ENCODE peak calls at places on chromosomes 1 and 21, in seven cellular contexts. O, F, A, L, H, R and I are unnamed samples.

GRCh38 chr1:91166106-91166712 is 144.4 kb upstream of the ZNF644 start:
- DNase-seq in O (peak; percentile 44), F (peak; percentile 9), A (peak; percentile 37), L (peak; percentile 67), H (peak; percentile 45), R (peak; percentile 3), I (peak; percentile 16)

GRCh38 chr1:67639336-67639735 is 45.7 kb upstream of the GADD45A start:
- DNase-seq in O (no peak), F (no peak), A (no peak), L (no peak), H (no peak), R (no peak), I (no peak)

GRCh38 chr1:47763456-47764171 is 233.6 kb downstream of the TRABD2B start:
- DNase-seq in O (no peak), F (no peak), A (no peak), L (peak; percentile 7), H (no peak), R (no peak), I (no peak)

GRCh38 chr1:33288976-33289857 is 31.7 kb downstream of the A3GALT2 start:
- DNase-seq in O (no peak), F (no peak), A (no peak), L (no peak), H (no peak), R (no peak), I (no peak)

GRCh38 chr1:180773210-180773865 is 139.4 kb upstream of the KIAA1614 start:
- DNase-seq in O (no peak), F (no peak), A (no peak), L (peak; percentile 72), H (no peak), R (no peak), I (no peak)

GRCh38 chr1:16967095-16967567 is 13.3 kb downstream of the MFAP2 start:
- DNase-seq in O (peak; percentile 88), F (no peak), A (no peak), L (peak; percentile 84), H (no peak), R (no peak), I (no peak)

GRCh38 chr1:65083263-65083896 is 64.6 kb upstream of the AK4 start:
- DNase-seq in O (no peak), F (no peak), A (no peak), L (peak; percentile 29), H (no peak), R (no peak), I (no peak)

GRCh38 chr1:24726741-24727140 is 18.5 kb upstream of the CLIC4 start:
- DNase-seq in O (no peak), F (no peak), A (no peak), L (no peak), H (no peak), R (no peak), I (no peak)

GRCh38 chr1:2801535-2802291 is at the start of gene TTC34:
- DNase-seq in O (no peak), F (peak; percentile 12), A (peak; percentile 70), L (peak; percentile 6), H (peak; percentile 36), R (peak; percentile 19), I (peak; percentile 60)

GRCh38 chr1:214569357-214570004 is 18.1 kb upstream of the PTPN14 start:
- DNase-seq in O (no peak), F (no peak), A (no peak), L (peak; percentile 76), H (no peak), R (no peak), I (no peak)

GRCh38 chr21:40471103-40471502 is 375.9 kb downstream of the DSCAM start:
- DNase-seq in O (no peak), F (no peak), A (no peak), L (no peak), H (no peak), R (no peak), I (no peak)

GRCh38 chr21:32726742-32727477 is 903 bp downstream of the SYNJ1 start:
- DNase-seq in O (peak; percentile 32), F (no peak), A (peak; percentile 20), L (peak; percentile 39), H (no peak), R (no peak), I (peak; percentile 10)

GRCh38 chr1:33735624-33736023 is 128.3 kb upstream of the HMGB4 start:
- DNase-seq in O (no peak), F (no peak), A (no peak), L (peak; percentile 4), H (peak; percentile 1), R (no peak), I (no peak)

GRCh38 chr1:185317886-185318310 is 855 bp upstream of the IVNS1ABP start:
- DNase-seq in O (peak; percentile 48), F (peak; percentile 61), A (peak; percentile 81), L (peak; percentile 31), H (peak; percentile 47), R (peak; percentile 66), I (peak; percentile 72)

GRCh38 chr1:208834346-208835081 is 590.3 kb upstream of the PLXNA2 start:
- DNase-seq in O (no peak), F (no peak), A (no peak), L (peak; percentile 14), H (no peak), R (no peak), I (no peak)

GRCh38 chr1:185654199-185654951 is 79.8 kb upstream of the HMCN1 start:
- DNase-seq in O (no peak), F (no peak), A (no peak), L (peak; percentile 95), H (no peak), R (no peak), I (no peak)

GRCh38 chr1:9842073-9842711 is 18.4 kb upstream of the CLSTN1 start:
- DNase-seq in O (no peak), F (no peak), A (no peak), L (peak; percentile 34), H (no peak), R (no peak), I (no peak)

GRCh38 chr1:33130297-33130696 is 49.3 kb downstream of the AZIN2 start:
- DNase-seq in O (no peak), F (no peak), A (peak; percentile 35), L (peak; percentile 77), H (no peak), R (no peak), I (peak; percentile 7)

GRCh38 chr1:206495493-206496046 is 11.8 kb upstream of the RASSF5 start:
- DNase-seq in O (no peak), F (no peak), A (no peak), L (no peak), H (no peak), R (no peak), I (no peak)

GRCh38 chr1:161379071-161379470 is 11.4 kb upstream of the CFAP126 start:
- DNase-seq in O (no peak), F (no peak), A (no peak), L (peak; percentile 54), H (no peak), R (no peak), I (no peak)

GRCh38 chr1:214717323-214717722 is 114.3 kb downstream of the CENPF start:
- DNase-seq in O (no peak), F (no peak), A (no peak), L (no peak), H (no peak), R (no peak), I (no peak)

GRCh38 chr1:25737151-25737550 is 62.8 kb upstream of the SELENON start:
- DNase-seq in O (no peak), F (no peak), A (no peak), L (no peak), H (no peak), R (no peak), I (no peak)

GRCh38 chr1:26015358-26015757 is 6.2 kb upstream of the EXTL1 start:
- DNase-seq in O (peak; percentile 67), F (no peak), A (no peak), L (peak; percentile 71), H (no peak), R (no peak), I (no peak)

GRCh38 chr1:99106274-99106673 is 101.6 kb upstream of the PLPPR5 start:
- DNase-seq in O (no peak), F (no peak), A (no peak), L (no peak), H (no peak), R (no peak), I (no peak)

GRCh38 chr1:66732407-66733166 is 19.7 kb upstream of the DYNLT5 start:
- DNase-seq in O (no peak), F (no peak), A (no peak), L (no peak), H (no peak), R (no peak), I (no peak)

GRCh38 chr1:44677201-44677520 is 2.6 kb downstream of the ARMH1 start:
- DNase-seq in O (no peak), F (no peak), A (no peak), L (peak; percentile 65), H (no peak), R (no peak), I (no peak)

GRCh38 chr1:58717979-58718378 is 18.1 kb upstream of the MYSM1 start:
- DNase-seq in O (no peak), F (no peak), A (peak; percentile 63), L (peak; percentile 36), H (no peak), R (no peak), I (peak; percentile 35)

GRCh38 chr1:22808846-22809501 is 98.3 kb downstream of the EPHB2 start:
- DNase-seq in O (peak; percentile 73), F (no peak), A (no peak), L (peak; percentile 80), H (no peak), R (no peak), I (no peak)

GRCh38 chr1:91631718-91632330 is 131.2 kb downstream of the CDC7 start:
- DNase-seq in O (no peak), F (no peak), A (no peak), L (no peak), H (no peak), R (no peak), I (no peak)

GRCh38 chr1:30776097-30777059 is 18.8 kb upstream of the LAPTM5 start:
- DNase-seq in O (no peak), F (no peak), A (no peak), L (no peak), H (no peak), R (no peak), I (no peak)

GRCh38 chr21:16194851-16195251 is 465.1 kb downstream of the USP25 start:
- DNase-seq in O (no peak), F (no peak), A (no peak), L (peak; percentile 60), H (no peak), R (no peak), I (no peak)

GRCh38 chr1:31511848-31512615 is 64.3 kb upstream of the TINAGL1 start:
- DNase-seq in O (no peak), F (no peak), A (no peak), L (no peak), H (no peak), R (no peak), I (no peak)

GRCh38 chr21:43334214-43334958 is 92.5 kb downstream of the SIK1 start:
- DNase-seq in O (no peak), F (no peak), A (no peak), L (no peak), H (no peak), R (no peak), I (no peak)

GRCh38 chr1:7567376-7567775 is 203.7 kb upstream of the VAMP3 start:
- DNase-seq in O (no peak), F (no peak), A (no peak), L (no peak), H (no peak), R (no peak), I (no peak)

GRCh38 chr1:1437033-1437903 is 1.8 kb downstream of the VWA1 start:
- DNase-seq in O (no peak), F (no peak), A (no peak), L (no peak), H (no peak), R (no peak), I (no peak)